ENCODE peak calls at places on chromosome 21, in seven cellular contexts. One of them, this sample, is unnamed.

GRCh38 chr21:19522384-19522783 is 1118.8 kb upstream of the TMPRSS15 start:
- DNase-seq in dorsolateral prefrontal cortex: no peak
- DNase-seq in osteoblast: peak; percentile 18
- DNase-seq in H9: no peak
- DNase-seq in AG04450: no peak
- DNase-seq in naive thymus-derived CD4-positive, alpha-beta T cell: no peak
- DNase-seq in thoracic aorta: no peak
- DNase-seq in this sample: no peak

GRCh38 chr21:38277501-38278111 is 20.8 kb downstream of the KCNJ15 start:
- DNase-seq in dorsolateral prefrontal cortex: no peak
- DNase-seq in osteoblast: peak; percentile 44
- DNase-seq in H9: no peak
- DNase-seq in AG04450: peak; percentile 95
- DNase-seq in naive thymus-derived CD4-positive, alpha-beta T cell: no peak
- DNase-seq in thoracic aorta: no peak
- DNase-seq in this sample: peak; percentile 89

GRCh38 chr21:18840239-18840638 is 436.7 kb upstream of the TMPRSS15 start:
- DNase-seq in dorsolateral prefrontal cortex: no peak
- DNase-seq in osteoblast: no peak
- DNase-seq in H9: peak; percentile 52
- DNase-seq in AG04450: no peak
- DNase-seq in naive thymus-derived CD4-positive, alpha-beta T cell: no peak
- DNase-seq in thoracic aorta: no peak
- DNase-seq in this sample: peak; percentile 19

GRCh38 chr21:39531777-39532333 is 80.1 kb downstream of the SH3BGR start:
- DNase-seq in dorsolateral prefrontal cortex: no peak
- DNase-seq in osteoblast: no peak
- DNase-seq in H9: no peak
- DNase-seq in AG04450: no peak
- DNase-seq in naive thymus-derived CD4-positive, alpha-beta T cell: no peak
- DNase-seq in thoracic aorta: no peak
- DNase-seq in this sample: no peak

GRCh38 chr21:43975469-43976098 is 36.5 kb upstream of the TRAPPC10 start:
- DNase-seq in dorsolateral prefrontal cortex: peak; percentile 85
- DNase-seq in osteoblast: peak; percentile 97
- DNase-seq in H9: peak; percentile 76
- DNase-seq in AG04450: peak; percentile 8
- DNase-seq in naive thymus-derived CD4-positive, alpha-beta T cell: peak; percentile 77
- DNase-seq in thoracic aorta: no peak
- DNase-seq in this sample: peak; percentile 43

GRCh38 chr21:15761508-15762100 is 31.8 kb downstream of the USP25 start:
- DNase-seq in dorsolateral prefrontal cortex: no peak
- DNase-seq in osteoblast: no peak
- DNase-seq in H9: no peak
- DNase-seq in AG04450: no peak
- DNase-seq in naive thymus-derived CD4-positive, alpha-beta T cell: no peak
- DNase-seq in thoracic aorta: no peak
- DNase-seq in this sample: no peak

GRCh38 chr21:35658242-35658641 is 402.1 kb downstream of the SETD4 start:
- DNase-seq in dorsolateral prefrontal cortex: no peak
- DNase-seq in osteoblast: peak; percentile 77
- DNase-seq in H9: no peak
- DNase-seq in AG04450: peak; percentile 69
- DNase-seq in naive thymus-derived CD4-positive, alpha-beta T cell: no peak
- DNase-seq in thoracic aorta: no peak
- DNase-seq in this sample: peak; percentile 59

GRCh38 chr21:35257413-35257812 is 208.3 kb upstream of the RUNX1 start:
- DNase-seq in dorsolateral prefrontal cortex: no peak
- DNase-seq in osteoblast: peak; percentile 27
- DNase-seq in H9: no peak
- DNase-seq in AG04450: peak; percentile 68
- DNase-seq in naive thymus-derived CD4-positive, alpha-beta T cell: no peak
- DNase-seq in thoracic aorta: peak; percentile 27
- DNase-seq in this sample: no peak

GRCh38 chr21:43207868-43208267 is 39.1 kb downstream of the CRYAA start:
- DNase-seq in dorsolateral prefrontal cortex: no peak
- DNase-seq in osteoblast: peak; percentile 49
- DNase-seq in H9: no peak
- DNase-seq in AG04450: no peak
- DNase-seq in naive thymus-derived CD4-positive, alpha-beta T cell: no peak
- DNase-seq in thoracic aorta: no peak
- DNase-seq in this sample: no peak

GRCh38 chr21:18524097-18524496 is 120.5 kb upstream of the TMPRSS15 start:
- DNase-seq in dorsolateral prefrontal cortex: no peak
- DNase-seq in osteoblast: no peak
- DNase-seq in H9: no peak
- DNase-seq in AG04450: no peak
- DNase-seq in naive thymus-derived CD4-positive, alpha-beta T cell: no peak
- DNase-seq in thoracic aorta: no peak
- DNase-seq in this sample: no peak

GRCh38 chr21:16945580-16945979 is 567.3 kb upstream of the CXADR start:
- DNase-seq in dorsolateral prefrontal cortex: no peak
- DNase-seq in osteoblast: no peak
- DNase-seq in H9: no peak
- DNase-seq in AG04450: no peak
- DNase-seq in naive thymus-derived CD4-positive, alpha-beta T cell: no peak
- DNase-seq in thoracic aorta: no peak
- DNase-seq in this sample: no peak

GRCh38 chr21:20739421-20739820 is 258.8 kb upstream of the NCAM2 start:
- DNase-seq in dorsolateral prefrontal cortex: no peak
- DNase-seq in osteoblast: no peak
- DNase-seq in H9: peak; percentile 43
- DNase-seq in AG04450: no peak
- DNase-seq in naive thymus-derived CD4-positive, alpha-beta T cell: no peak
- DNase-seq in thoracic aorta: no peak
- DNase-seq in this sample: no peak

GRCh38 chr21:14545906-14546480 is at the start of gene SAMSN1:
- DNase-seq in dorsolateral prefrontal cortex: no peak
- DNase-seq in osteoblast: no peak
- DNase-seq in H9: no peak
- DNase-seq in AG04450: no peak
- DNase-seq in naive thymus-derived CD4-positive, alpha-beta T cell: no peak
- DNase-seq in thoracic aorta: no peak
- DNase-seq in this sample: no peak

GRCh38 chr21:17967319-17967718 is 148.2 kb upstream of the C21orf91 start:
- DNase-seq in dorsolateral prefrontal cortex: no peak
- DNase-seq in osteoblast: no peak
- DNase-seq in H9: no peak
- DNase-seq in AG04450: no peak
- DNase-seq in naive thymus-derived CD4-positive, alpha-beta T cell: no peak
- DNase-seq in thoracic aorta: no peak
- DNase-seq in this sample: no peak

GRCh38 chr21:17570773-17571172 is 41.9 kb downstream of the BTG3 start:
- DNase-seq in dorsolateral prefrontal cortex: no peak
- DNase-seq in osteoblast: no peak
- DNase-seq in H9: no peak
- DNase-seq in AG04450: no peak
- DNase-seq in naive thymus-derived CD4-positive, alpha-beta T cell: no peak
- DNase-seq in thoracic aorta: no peak
- DNase-seq in this sample: no peak

GRCh38 chr21:44049182-44049581 is 37.1 kb downstream of the TRAPPC10 start:
- DNase-seq in dorsolateral prefrontal cortex: no peak
- DNase-seq in osteoblast: peak; percentile 42
- DNase-seq in H9: no peak
- DNase-seq in AG04450: no peak
- DNase-seq in naive thymus-derived CD4-positive, alpha-beta T cell: no peak
- DNase-seq in thoracic aorta: no peak
- DNase-seq in this sample: no peak

GRCh38 chr21:24025101-24025500 is 1582.2 kb downstream of the MRPL39 start:
- DNase-seq in dorsolateral prefrontal cortex: no peak
- DNase-seq in osteoblast: no peak
- DNase-seq in H9: no peak
- DNase-seq in AG04450: no peak
- DNase-seq in naive thymus-derived CD4-positive, alpha-beta T cell: no peak
- DNase-seq in thoracic aorta: no peak
- DNase-seq in this sample: no peak

GRCh38 chr21:37849703-37850102 is 66.6 kb downstream of the KCNJ6 start:
- DNase-seq in dorsolateral prefrontal cortex: no peak
- DNase-seq in osteoblast: no peak
- DNase-seq in H9: no peak
- DNase-seq in AG04450: peak; percentile 66
- DNase-seq in naive thymus-derived CD4-positive, alpha-beta T cell: no peak
- DNase-seq in thoracic aorta: no peak
- DNase-seq in this sample: no peak

GRCh38 chr21:24032709-24033232 is 1574.5 kb downstream of the MRPL39 start:
- DNase-seq in dorsolateral prefrontal cortex: no peak
- DNase-seq in osteoblast: no peak
- DNase-seq in H9: no peak
- DNase-seq in AG04450: no peak
- DNase-seq in naive thymus-derived CD4-positive, alpha-beta T cell: no peak
- DNase-seq in thoracic aorta: no peak
- DNase-seq in this sample: no peak

DNA sequence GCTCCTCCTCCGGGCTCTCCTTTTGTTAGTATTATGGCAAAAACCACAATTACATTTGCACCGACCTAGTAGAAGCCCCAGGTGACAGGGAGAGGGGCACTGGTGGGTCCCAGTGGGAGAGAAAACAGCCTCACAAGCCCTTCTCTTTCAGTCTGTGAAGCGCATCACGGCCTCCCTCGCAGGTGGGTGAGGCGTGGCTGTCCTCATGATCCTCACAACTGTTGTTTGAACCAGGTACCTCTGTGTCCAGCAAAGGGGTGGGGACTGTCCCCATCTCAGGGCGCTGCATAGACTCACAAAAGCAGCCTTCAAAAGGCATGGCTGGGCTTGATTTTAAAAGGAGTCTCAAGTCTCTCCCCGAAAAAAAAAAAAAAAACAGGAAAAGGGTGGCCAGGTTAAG is 7.9 kb upstream of the C2CD2 start:
- DNase-seq in dorsolateral prefrontal cortex: peak; percentile 10
- DNase-seq in osteoblast: no peak
- DNase-seq in H9: no peak
- DNase-seq in AG04450: no peak
- DNase-seq in naive thymus-derived CD4-positive, alpha-beta T cell: no peak
- DNase-seq in thoracic aorta: no peak
- DNase-seq in this sample: no peak
- H3K27ac ChIP-seq in dorsolateral prefrontal cortex: no peak overlapping the region
- H3K27ac ChIP-seq in osteoblast: peak overlapping the region; percentile 5
- H3K27ac ChIP-seq in H9: no peak overlapping the region
- H3K27ac ChIP-seq in AG04450: no peak overlapping the region
- H3K27ac ChIP-seq in naive thymus-derived CD4-positive, alpha-beta T cell: no peak overlapping the region
- H3K27ac ChIP-seq in thoracic aorta: no peak overlapping the region
- H3K27ac ChIP-seq in this sample: no peak overlapping the region

GRCh38 chr21:46560568-46561447 is 44.1 kb downstream of the S100B start:
- DNase-seq in dorsolateral prefrontal cortex: no peak
- DNase-seq in osteoblast: peak; percentile 80
- DNase-seq in H9: no peak
- DNase-seq in AG04450: no peak
- DNase-seq in naive thymus-derived CD4-positive, alpha-beta T cell: no peak
- DNase-seq in thoracic aorta: no peak
- DNase-seq in this sample: no peak

GRCh38 chr21:46561448-46562095 is 43.3 kb downstream of the S100B start:
- DNase-seq in dorsolateral prefrontal cortex: no peak
- DNase-seq in osteoblast: peak; percentile 73
- DNase-seq in H9: no peak
- DNase-seq in AG04450: no peak
- DNase-seq in naive thymus-derived CD4-positive, alpha-beta T cell: no peak
- DNase-seq in thoracic aorta: no peak
- DNase-seq in this sample: no peak

GRCh38 chr21:46557469-46557868 is 47.4 kb downstream of the S100B start:
- DNase-seq in dorsolateral prefrontal cortex: no peak
- DNase-seq in osteoblast: peak; percentile 31
- DNase-seq in H9: no peak
- DNase-seq in AG04450: no peak
- DNase-seq in naive thymus-derived CD4-positive, alpha-beta T cell: no peak
- DNase-seq in thoracic aorta: no peak
- DNase-seq in this sample: no peak

GRCh38 chr21:46557919-46558392 is 46.9 kb downstream of the S100B start:
- DNase-seq in dorsolateral prefrontal cortex: no peak
- DNase-seq in osteoblast: peak; percentile 41
- DNase-seq in H9: no peak
- DNase-seq in AG04450: no peak
- DNase-seq in naive thymus-derived CD4-positive, alpha-beta T cell: no peak
- DNase-seq in thoracic aorta: no peak
- DNase-seq in this sample: no peak

GRCh38 chr21:46559291-46559983 is 45.4 kb downstream of the S100B start:
- DNase-seq in dorsolateral prefrontal cortex: no peak
- DNase-seq in osteoblast: peak; percentile 64
- DNase-seq in H9: no peak
- DNase-seq in AG04450: no peak
- DNase-seq in naive thymus-derived CD4-positive, alpha-beta T cell: peak; percentile 29
- DNase-seq in thoracic aorta: no peak
- DNase-seq in this sample: no peak
- H3K27ac ChIP-seq in dorsolateral prefrontal cortex: peak overlapping the region; percentile 33
- H3K27ac ChIP-seq in osteoblast: no peak overlapping the region
- H3K27ac ChIP-seq in H9: no peak overlapping the region
- H3K27ac ChIP-seq in AG04450: no peak overlapping the region
- H3K27ac ChIP-seq in naive thymus-derived CD4-positive, alpha-beta T cell: peak overlapping the region; percentile 84
- H3K27ac ChIP-seq in thoracic aorta: no peak overlapping the region
- H3K27ac ChIP-seq in this sample: no peak overlapping the region

DNA sequence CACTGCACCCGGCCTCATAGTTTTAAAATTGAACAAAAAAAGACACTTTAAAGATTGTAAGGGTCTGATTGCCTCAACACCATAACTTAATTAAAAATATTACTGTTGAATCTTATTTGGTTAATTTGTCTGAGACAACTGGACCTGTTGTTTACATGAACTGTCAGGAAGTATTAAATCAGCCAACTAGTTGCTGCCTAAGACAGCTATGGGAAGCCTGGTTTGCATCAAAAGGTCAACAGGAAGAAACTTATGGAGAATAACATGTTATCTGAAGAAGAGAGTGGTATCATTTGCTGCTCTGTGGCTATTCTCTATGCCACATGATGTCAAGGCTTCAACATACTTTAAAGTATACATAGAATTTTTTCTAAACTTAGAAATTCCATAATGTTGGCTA is 853.5 kb upstream of the ADAMTS5 start:
- DNase-seq in dorsolateral prefrontal cortex: no peak
- DNase-seq in osteoblast: no peak
- DNase-seq in H9: no peak
- DNase-seq in AG04450: no peak
- DNase-seq in naive thymus-derived CD4-positive, alpha-beta T cell: no peak
- DNase-seq in thoracic aorta: no peak
- DNase-seq in this sample: no peak
- H3K27ac ChIP-seq in dorsolateral prefrontal cortex: no peak overlapping the region
- H3K27ac ChIP-seq in osteoblast: no peak overlapping the region
- H3K27ac ChIP-seq in H9: no peak overlapping the region
- H3K27ac ChIP-seq in AG04450: no peak overlapping the region
- H3K27ac ChIP-seq in naive thymus-derived CD4-positive, alpha-beta T cell: no peak overlapping the region
- H3K27ac ChIP-seq in thoracic aorta: no peak overlapping the region
- H3K27ac ChIP-seq in this sample: no peak overlapping the region

GRCh38 chr21:45309069-45309521 is 21.4 kb upstream of the POFUT2 start:
- DNase-seq in dorsolateral prefrontal cortex: peak; percentile 62
- DNase-seq in osteoblast: peak; percentile 91
- DNase-seq in H9: peak; percentile 84
- DNase-seq in AG04450: no peak
- DNase-seq in naive thymus-derived CD4-positive, alpha-beta T cell: peak; percentile 44
- DNase-seq in thoracic aorta: no peak
- DNase-seq in this sample: peak; percentile 62

GRCh38 chr21:45306832-45307571 is 19.3 kb upstream of the POFUT2 start:
- DNase-seq in dorsolateral prefrontal cortex: peak; percentile 95
- DNase-seq in osteoblast: peak; percentile 95
- DNase-seq in H9: no peak
- DNase-seq in AG04450: peak; percentile 62
- DNase-seq in naive thymus-derived CD4-positive, alpha-beta T cell: no peak
- DNase-seq in thoracic aorta: peak; percentile 74
- DNase-seq in this sample: no peak

GRCh38 chr21:45306453-45306831 is 18.7 kb upstream of the POFUT2 start:
- DNase-seq in dorsolateral prefrontal cortex: peak; percentile 40
- DNase-seq in osteoblast: no peak
- DNase-seq in H9: no peak
- DNase-seq in AG04450: no peak
- DNase-seq in naive thymus-derived CD4-positive, alpha-beta T cell: no peak
- DNase-seq in thoracic aorta: no peak
- DNase-seq in this sample: no peak

GRCh38 chr21:45309541-45310381 is 22.1 kb upstream of the POFUT2 start:
- DNase-seq in dorsolateral prefrontal cortex: peak; percentile 41
- DNase-seq in osteoblast: no peak
- DNase-seq in H9: no peak
- DNase-seq in AG04450: no peak
- DNase-seq in naive thymus-derived CD4-positive, alpha-beta T cell: no peak
- DNase-seq in thoracic aorta: no peak
- DNase-seq in this sample: no peak

GRCh38 chr21:45308211-45309068 is 20.7 kb upstream of the POFUT2 start:
- DNase-seq in dorsolateral prefrontal cortex: peak; percentile 40
- DNase-seq in osteoblast: peak; percentile 96
- DNase-seq in H9: no peak
- DNase-seq in AG04450: peak; percentile 71
- DNase-seq in naive thymus-derived CD4-positive, alpha-beta T cell: no peak
- DNase-seq in thoracic aorta: no peak
- DNase-seq in this sample: no peak
- H3K27ac ChIP-seq in dorsolateral prefrontal cortex: peak overlapping the region; percentile 12
- H3K27ac ChIP-seq in osteoblast: peak overlapping the region; percentile 93
- H3K27ac ChIP-seq in H9: no peak overlapping the region
- H3K27ac ChIP-seq in AG04450: peak overlapping the region; percentile 86
- H3K27ac ChIP-seq in naive thymus-derived CD4-positive, alpha-beta T cell: peak overlapping the region; percentile 19
- H3K27ac ChIP-seq in thoracic aorta: no peak overlapping the region
- H3K27ac ChIP-seq in this sample: peak overlapping the region; percentile 47

This sample was measured in HL-60.